ENCODE peak calls at places on chromosome 22, in four cellular contexts. J is astrocyte of the cerebellum; Q is activated CD8-positive, alpha-beta memory T cell treated with anti-CD3 and anti-CD28 coated beads, Interleukin-2, amount 10 ng/mL, durations not matched to agents 7 days and 5 days; V is smooth muscle cell of the brain vasculature. A is an unnamed sample.

GRCh38 chr22:33438273-33438672 is 380.1 kb upstream of the SYN3 start:
- DNase-seq in J (peak; percentile 52), Q (no peak), V (peak; percentile 12), A (no peak)

GRCh38 chr22:48755332-48755949 is 1072.2 kb downstream of the BRD1 start:
- DNase-seq in J (no peak), Q (peak; percentile 16), V (no peak), A (no peak)

GRCh38 chr22:43567691-43568308 is 156.0 kb downstream of the MPPED1 start:
- DNase-seq in J (no peak), Q (no peak), V (no peak), A (no peak)

GRCh38 chr22:22035771-22036314 is 53.3 kb upstream of the TOP3B start:
- DNase-seq in J (no peak), Q (no peak), V (no peak), A (no peak)

GRCh38 chr22:37745548-37746365 is 48.9 kb downstream of the TRIOBP start:
- DNase-seq in J (peak; percentile 49), Q (peak; percentile 93), V (peak; percentile 58), A (peak; percentile 82)

GRCh38 chr22:46598737-46599424 is 21.3 kb upstream of the GRAMD4 start:
- DNase-seq in J (no peak), Q (no peak), V (no peak), A (no peak)

GRCh38 chr22:46580940-46581579 is 39.1 kb upstream of the GRAMD4 start:
- DNase-seq in J (no peak), Q (no peak), V (no peak), A (no peak)

GRCh38 chr22:30235687-30236170 is 10.8 kb downstream of the LIF start:
- DNase-seq in J (peak; percentile 95), Q (no peak), V (no peak), A (no peak)

GRCh38 chr22:39473856-39474255 is 17.0 kb downstream of the MGAT3 start:
- DNase-seq in J (no peak), Q (no peak), V (no peak), A (no peak)

GRCh38 chr22:22460635-22461034 is 47.9 kb downstream of the ZNF280B start:
- DNase-seq in J (no peak), Q (no peak), V (no peak), A (no peak)

GRCh38 chr22:19720150-19720827 is 3.0 kb upstream of the GP1BB start:
- DNase-seq in J (no peak), Q (no peak), V (no peak), A (no peak)

GRCh38 chr22:28822930-28823481 is 22.6 kb upstream of the XBP1 start:
- DNase-seq in J (no peak), Q (peak; percentile 50), V (no peak), A (peak; percentile 32)

GRCh38 chr22:46415816-46416536 is 80.5 kb downstream of the TRMU start:
- DNase-seq in J (peak; percentile 40), Q (no peak), V (no peak), A (no peak)

GRCh38 chr22:29083576-29084566 is 11.0 kb downstream of the KREMEN1 start:
- DNase-seq in J (no peak), Q (no peak), V (no peak), A (no peak)

GRCh38 chr22:27462190-27462589 is 339.4 kb downstream of the MN1 start:
- DNase-seq in J (no peak), Q (no peak), V (no peak), A (no peak)